ENCODE peak calls at places on chromosomes 5 and 9, in five cellular contexts. One of them, this sample, is unnamed.

GRCh38 chr5:171992813-171993212 is 13.6 kb downstream of the FBXW11 start:
- DNase-seq in tibial artery: no peak
- DNase-seq in progenitor cell of endocrine pancreas: no peak
- DNase-seq in D341Med: no peak
- DNase-seq in pons: no peak
- DNase-seq in this sample: no peak

GRCh38 chr5:37847978-37848425 is 8.2 kb upstream of the GDNF start:
- DNase-seq in tibial artery: no peak
- DNase-seq in pons: no peak
- DNase-seq in D341Med: peak; percentile 55
- DNase-seq in progenitor cell of endocrine pancreas: no peak
- DNase-seq in this sample: no peak

GRCh38 chr9:123435471-123435870 is 79.5 kb downstream of the CRB2 start:
- DNase-seq in progenitor cell of endocrine pancreas: no peak
- DNase-seq in D341Med: no peak
- DNase-seq in pons: no peak
- DNase-seq in tibial artery: no peak
- DNase-seq in this sample: no peak

GRCh38 chr5:150350524-150351344 is 6.8 kb upstream of the TCOF1 start:
- DNase-seq in pons: peak; percentile 93
- DNase-seq in progenitor cell of endocrine pancreas: peak; percentile 55
- DNase-seq in tibial artery: peak; percentile 72
- DNase-seq in D341Med: peak; percentile 80
- DNase-seq in this sample: peak; percentile 55

GRCh38 chr9:128190516-128191405 is 611 bp downstream of the CIZ1 start:
- DNase-seq in pons: no peak
- DNase-seq in progenitor cell of endocrine pancreas: no peak
- DNase-seq in tibial artery: no peak
- DNase-seq in D341Med: no peak
- DNase-seq in this sample: no peak

GRCh38 chr9:99813739-99814138 is 7.9 kb upstream of the NR4A3 start:
- DNase-seq in pons: no peak
- DNase-seq in D341Med: no peak
- DNase-seq in progenitor cell of endocrine pancreas: no peak
- DNase-seq in tibial artery: no peak
- DNase-seq in this sample: no peak

GRCh38 chr5:1772634-1773033 is 27.0 kb downstream of the MRPL36 start:
- DNase-seq in D341Med: peak; percentile 51
- DNase-seq in tibial artery: no peak
- DNase-seq in progenitor cell of endocrine pancreas: no peak
- DNase-seq in pons: no peak
- DNase-seq in this sample: no peak

GRCh38 chr5:6729400-6730310 is 16.4 kb downstream of the TENT4A start:
- DNase-seq in pons: no peak
- DNase-seq in D341Med: peak; percentile 48
- DNase-seq in progenitor cell of endocrine pancreas: no peak
- DNase-seq in tibial artery: peak; percentile 67
- DNase-seq in this sample: no peak

GRCh38 chr5:146283344-146283761 is 55.3 kb upstream of the POU4F3 start:
- DNase-seq in D341Med: no peak
- DNase-seq in tibial artery: no peak
- DNase-seq in progenitor cell of endocrine pancreas: no peak
- DNase-seq in pons: no peak
- DNase-seq in this sample: no peak

GRCh38 chr5:132099073-132099748 is 25.6 kb downstream of the CSF2 start:
- DNase-seq in progenitor cell of endocrine pancreas: no peak
- DNase-seq in D341Med: no peak
- DNase-seq in pons: no peak
- DNase-seq in tibial artery: no peak
- DNase-seq in this sample: no peak

GRCh38 chr5:127647361-127647958 is 1.4 kb upstream of the CTXN3 start:
- DNase-seq in D341Med: no peak
- DNase-seq in pons: no peak
- DNase-seq in tibial artery: no peak
- DNase-seq in progenitor cell of endocrine pancreas: no peak
- DNase-seq in this sample: no peak

GRCh38 chr5:36029914-36030313 is 36.8 kb downstream of the UGT3A2 start:
- DNase-seq in D341Med: no peak
- DNase-seq in tibial artery: no peak
- DNase-seq in progenitor cell of endocrine pancreas: no peak
- DNase-seq in pons: peak; percentile 89
- DNase-seq in this sample: peak; percentile 46

GRCh38 chr5:154370119-154370518 is 75.7 kb upstream of the SAP30L start:
- DNase-seq in D341Med: no peak
- DNase-seq in tibial artery: no peak
- DNase-seq in progenitor cell of endocrine pancreas: no peak
- DNase-seq in pons: no peak
- DNase-seq in this sample: no peak

GRCh38 chr9:37593877-37594448 is 1.6 kb upstream of the TOMM5 start:
- DNase-seq in D341Med: no peak
- DNase-seq in pons: no peak
- DNase-seq in tibial artery: no peak
- DNase-seq in progenitor cell of endocrine pancreas: no peak
- DNase-seq in this sample: no peak

GRCh38 chr9:123548749-123549545 is 192.9 kb downstream of the CRB2 start:
- DNase-seq in pons: peak; percentile 37
- DNase-seq in tibial artery: no peak
- DNase-seq in progenitor cell of endocrine pancreas: no peak
- DNase-seq in D341Med: no peak
- DNase-seq in this sample: no peak

GRCh38 chr5:169591636-169592035 is 8.1 kb downstream of the SPDL1 start:
- DNase-seq in tibial artery: no peak
- DNase-seq in pons: no peak
- DNase-seq in D341Med: no peak
- DNase-seq in progenitor cell of endocrine pancreas: no peak
- DNase-seq in this sample: no peak

GRCh38 chr5:129672006-129672405 is 75.9 kb upstream of the MINAR2 start:
- DNase-seq in tibial artery: no peak
- DNase-seq in progenitor cell of endocrine pancreas: no peak
- DNase-seq in D341Med: no peak
- DNase-seq in pons: no peak
- DNase-seq in this sample: no peak

GRCh38 chr5:65327582-65327981 is 154.1 kb downstream of the ADAMTS6 start:
- DNase-seq in progenitor cell of endocrine pancreas: no peak
- DNase-seq in D341Med: no peak
- DNase-seq in tibial artery: no peak
- DNase-seq in pons: no peak
- DNase-seq in this sample: no peak

GRCh38 chr5:10018211-10018610 is 231.5 kb downstream of the ATPSCKMT start:
- DNase-seq in pons: no peak
- DNase-seq in D341Med: no peak
- DNase-seq in progenitor cell of endocrine pancreas: no peak
- DNase-seq in tibial artery: no peak
- DNase-seq in this sample: no peak

GRCh38 chr9:99361827-99362226 is 139.7 kb downstream of the SEC61B start:
- DNase-seq in pons: no peak
- DNase-seq in progenitor cell of endocrine pancreas: no peak
- DNase-seq in tibial artery: no peak
- DNase-seq in D341Med: no peak
- DNase-seq in this sample: peak; percentile 25

GRCh38 chr9:95769473-95769872 is 106.0 kb upstream of the ERCC6L2 start:
- DNase-seq in D341Med: no peak
- DNase-seq in pons: no peak
- DNase-seq in tibial artery: no peak
- DNase-seq in progenitor cell of endocrine pancreas: no peak
- DNase-seq in this sample: no peak

GRCh38 chr9:71383308-71383707 is 261.9 kb upstream of the TRPM3 start:
- DNase-seq in tibial artery: no peak
- DNase-seq in D341Med: no peak
- DNase-seq in pons: no peak
- DNase-seq in progenitor cell of endocrine pancreas: no peak
- DNase-seq in this sample: no peak

GRCh38 chr5:131423056-131423455 is 159.2 kb downstream of the CDC42SE2 start:
- DNase-seq in progenitor cell of endocrine pancreas: no peak
- DNase-seq in pons: peak; percentile 37
- DNase-seq in D341Med: peak; percentile 52
- DNase-seq in tibial artery: no peak
- DNase-seq in this sample: no peak

GRCh38 chr5:124079062-124079461 is 567.1 kb downstream of the CSNK1G3 start:
- DNase-seq in D341Med: no peak
- DNase-seq in tibial artery: no peak
- DNase-seq in progenitor cell of endocrine pancreas: no peak
- DNase-seq in pons: no peak
- DNase-seq in this sample: no peak

GRCh38 chr5:151779531-151780125 is 7.9 kb downstream of the G3BP1 start:
- DNase-seq in tibial artery: no peak
- DNase-seq in progenitor cell of endocrine pancreas: no peak
- DNase-seq in D341Med: no peak
- DNase-seq in pons: no peak
- DNase-seq in this sample: no peak